ENCODE peak calls at places on chromosomes 11 and 22, in five cellular contexts. L is A549, C is psoas muscle, Z is Peyer's patch, R is suprapubic skin. N is an unnamed sample.

GRCh38 chr22:29985912-29986311 is 94.4 kb upstream of the HORMAD2 start:
- DNase-seq in L (no peak), C (no peak), Z (no peak), R (no peak), N (no peak)

GRCh38 chr11:69538840-69539239 is 57.4 kb downstream of the LINC01488 start:
- DNase-seq in L (no peak), C (no peak), Z (no peak), R (no peak), N (no peak)

GRCh38 chr11:118931576-118931975 is 5.8 kb upstream of the BCL9L start:
- DNase-seq in L (no peak), C (no peak), Z (no peak), R (no peak), N (no peak)

GRCh38 chr11:100684101-100685065 is 2.7 kb upstream of the ARHGAP42 start:
- DNase-seq in L (no peak), C (no peak), Z (no peak), R (no peak), N (no peak)

GRCh38 chr11:128528294-128528693 is 59.1 kb downstream of the ETS1 start:
- DNase-seq in L (no peak), C (no peak), Z (no peak), R (no peak), N (no peak)

GRCh38 chr11:83574516-83574915 is 288.3 kb upstream of the CCDC90B start:
- DNase-seq in L (no peak), C (no peak), Z (no peak), R (no peak), N (no peak)

GRCh38 chr11:101583180-101584128 is at the start of gene TRPC6:
- DNase-seq in L (peak), C (no peak), Z (no peak), R (no peak), N (no peak)

GRCh38 chr11:47415949-47416472 is 7.6 kb downstream of the SLC39A13 start:
- DNase-seq in L (peak), C (peak), Z (no peak), R (no peak), N (no peak)

GRCh38 chr11:85776951-85777602 is 33.9 kb downstream of the SYTL2 start:
- DNase-seq in L (no peak), C (no peak), Z (no peak), R (no peak), N (no peak)

GRCh38 chr11:61477734-61478148 is 30.8 kb upstream of the LRRC10B start:
- DNase-seq in L (peak), C (peak), Z (peak), R (no peak), N (peak)

GRCh38 chr11:86469491-86470388 is 95.1 kb downstream of the CCDC81 start:
- DNase-seq in L (no peak), C (peak), Z (no peak), R (no peak), N (no peak)

GRCh38 chr11:19800714-19801519 is 88.3 kb downstream of the NAV2 start:
- DNase-seq in L (no peak), C (no peak), Z (no peak), R (no peak), N (no peak)

GRCh38 chr11:19802773-19803293 is 90.2 kb downstream of the NAV2 start:
- DNase-seq in L (no peak), C (no peak), Z (no peak), R (no peak), N (no peak)

GRCh38 chr11:19803506-19803998 is 90.9 kb downstream of the NAV2 start:
- DNase-seq in L (no peak), C (no peak), Z (no peak), R (no peak), N (no peak)

GRCh38 chr11:19795082-19795481 is 82.4 kb downstream of the NAV2 start:
- DNase-seq in L (no peak), C (no peak), Z (no peak), R (no peak), N (no peak)

GRCh38 chr11:19800162-19800561 is 87.5 kb downstream of the NAV2 start:
- DNase-seq in L (no peak), C (no peak), Z (no peak), R (no peak), N (no peak)
- TF ChIP-seq CTCF in L (peak), C (no peak), Z (peak), R (no peak), N (no peak)

GRCh38 chr11:79028214-79028613 is 412.6 kb downstream of the TENM4 start:
- DNase-seq in L (no peak), C (no peak), Z (no peak), R (no peak), N (no peak)
- TF ChIP-seq CTCF in L (no peak), C (no peak), Z (no peak), R (no peak), N (no peak)

DNA sequence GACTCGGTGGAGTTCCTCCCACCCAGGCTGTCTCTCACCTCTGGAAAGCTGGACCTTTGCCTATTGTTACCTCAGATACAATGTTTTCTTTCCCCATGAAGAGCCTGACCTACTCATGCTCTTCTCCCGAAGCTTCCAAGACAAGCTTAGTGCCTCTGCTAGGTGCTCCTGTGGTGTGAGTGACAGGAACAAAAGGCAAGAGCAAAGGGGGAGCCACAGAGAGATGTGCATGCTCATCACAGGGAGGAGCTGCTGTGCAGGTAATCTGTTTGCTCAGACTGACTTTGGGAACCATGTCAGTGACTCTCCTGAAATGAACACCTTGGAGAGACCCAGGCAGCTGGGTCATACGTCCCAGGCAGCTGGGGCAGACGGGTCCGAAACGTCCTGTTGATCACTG is 53.6 kb upstream of the VSTM5 start:
- DNase-seq in L (no peak), C (no peak), Z (no peak), R (no peak), N (no peak)
- TF ChIP-seq CTCF in L (no peak), C (no peak), Z (no peak), R (no peak), N (no peak)

GRCh38 chr11:40129276-40129675 is 1330.2 kb downstream of the LRRC4C start:
- DNase-seq in L (no peak), C (no peak), Z (no peak), R (no peak), N (no peak)
- TF ChIP-seq CTCF in L (no peak), C (no peak), Z (no peak), R (no peak), N (no peak)

N was measured in natural killer cell.